ENCODE peak calls at places on chromosomes 5 and 9, in nine cellular contexts. S is aorta; W is stimulated activated CD4-positive, alpha-beta T cell treated with anti-CD3 and anti-CD28 coated beads, Interleukin-1b, Interleukin-23, amount 100 ng/mL, for 4 hours; G is progenitor cell of endocrine pancreas; J is iris pigment epithelial cell; R is lung microvascular endothelial cell; C is IMR-90; D is cardiac fibroblast; M is fibroblast of the conjunctiva. H is an unnamed sample.

GRCh38 chr5:37717613-37718431 is 122.0 kb downstream of the GDNF start:
- DNase-seq in S (no peak), R (peak), D (peak), J (peak), M (peak), W (no peak), G (peak), C (peak), H (peak)

GRCh38 chr5:110054240-110054639 is 364.5 kb downstream of the MAN2A1 start:
- DNase-seq in R (peak), D (peak), W (peak), G (no peak), J (peak), S (peak), M (peak), C (peak), H (peak)

GRCh38 chr9:81685763-81686613 is 3.4 kb downstream of the TLE1 start:
- DNase-seq in W (no peak), M (no peak), C (peak), G (no peak), J (peak), R (no peak), D (peak), S (no peak), H (no peak)

GRCh38 chr5:73797142-73797530 is 171.1 kb downstream of the ARHGEF28 start:
- DNase-seq in R (no peak), W (no peak), M (no peak), C (peak), S (no peak), D (peak), J (peak), G (no peak), H (no peak)

GRCh38 chr9:93062364-93062763 is 3.9 kb downstream of the SUSD3 start:
- DNase-seq in S (no peak), D (no peak), W (no peak), J (no peak), M (no peak), R (no peak), G (no peak), C (no peak), H (no peak)

GRCh38 chr5:132836852-132837251 is 6.4 kb upstream of the SHROOM1 start:
- DNase-seq in J (no peak), R (no peak), C (no peak), W (no peak), D (no peak), G (no peak), S (no peak), M (no peak), H (no peak)

GRCh38 chr5:52922384-52922783 is 66.8 kb upstream of the ITGA2 start:
- DNase-seq in D (peak), C (peak), S (no peak), M (peak), R (peak), J (peak), W (no peak), G (no peak), H (peak)

GRCh38 chr5:116343961-116344360 is 230.7 kb downstream of the SEMA6A start:
- DNase-seq in G (no peak), S (no peak), R (no peak), J (no peak), M (no peak), D (no peak), C (no peak), W (no peak), H (no peak)

GRCh38 chr5:41877408-41877807 is 7.2 kb upstream of the OXCT1 start:
- DNase-seq in J (no peak), D (peak), G (no peak), W (no peak), R (no peak), M (no peak), C (no peak), S (no peak), H (no peak)

GRCh38 chr5:89037090-89037489 is 154.1 kb upstream of the MEF2C start:
- DNase-seq in S (no peak), R (peak), C (peak), J (peak), M (no peak), D (peak), W (no peak), G (no peak), H (peak)

GRCh38 chr9:126326228-126327015 is at the start of gene MVB12B:
- DNase-seq in S (peak), G (peak), W (peak), C (peak), D (no peak), R (peak), J (peak), M (no peak), H (peak)

GRCh38 chr5:147234825-147235635 is at the start of gene STK32A:
- DNase-seq in M (peak), C (no peak), W (no peak), G (peak), D (peak), R (no peak), J (peak), S (peak), H (peak)

GRCh38 chr5:95508550-95508949 is 46.2 kb downstream of the SKIC3 start:
- DNase-seq in G (no peak), D (no peak), J (no peak), M (no peak), R (no peak), S (no peak), C (no peak), W (no peak), H (no peak)

GRCh38 chr9:135773677-135774238 is 71.8 kb downstream of the KCNT1 start:
- DNase-seq in M (no peak), S (no peak), D (no peak), R (no peak), W (no peak), J (no peak), C (no peak), G (no peak), H (no peak)

GRCh38 chr5:98921947-98922508 is 6.8 kb downstream of the CHD1 start:
- DNase-seq in D (no peak), S (no peak), M (no peak), J (no peak), G (no peak), W (no peak), C (no peak), R (no peak), H (no peak)